ENCODE peak calls at places on chromosomes 2 and 18, in four cellular contexts. T is H1, V is K562, Q is HepG2. J is an unnamed sample.

GRCh38 chr2:46875226-46875899 is 40.2 kb downstream of the MCFD2 start:
- DNase-seq in T (no peak), Q (no peak), V (no peak), J (no peak)

GRCh38 chr18:24831871-24832665 is 371.6 kb downstream of the HRH4 start:
- DNase-seq in V (no peak), Q (no peak), T (no peak), J (no peak)

GRCh38 chr18:13217971-13218375 is 587 bp upstream of the LDLRAD4 start:
- DNase-seq in Q (no peak), V (no peak), T (peak), J (no peak)

GRCh38 chr2:117686699-117687098 is 127.8 kb upstream of the DDX18 start:
- DNase-seq in V (no peak), Q (no peak), T (no peak), J (peak)

GRCh38 chr2:58834404-58834803 is 593.3 kb upstream of the FANCL start:
- DNase-seq in V (peak), Q (peak), T (peak), J (no peak)

GRCh38 chr18:68714356-68714706 is 577 bp downstream of the TMX3 start:
- DNase-seq in Q (peak), T (peak), V (peak), J (no peak)

GRCh38 chr2:4930704-4931103 is 761.5 kb upstream of the SOX11 start:
- DNase-seq in T (no peak), V (no peak), Q (no peak), J (no peak)

GRCh38 chr2:62284471-62284870 is 88.6 kb downstream of the B3GNT2 start:
- DNase-seq in T (no peak), Q (no peak), V (no peak), J (no peak)

GRCh38 chr18:50527636-50528307 is 32.1 kb upstream of the MAPK4 start:
- DNase-seq in V (no peak), T (no peak), Q (no peak), J (no peak)

GRCh38 chr18:61326407-61326806 is 6.8 kb upstream of the CDH20 start:
- DNase-seq in Q (no peak), T (no peak), V (no peak), J (no peak)

GRCh38 chr2:128026422-128027277 is 1.2 kb downstream of the SAP130 start:
- DNase-seq in V (no peak), T (no peak), Q (no peak), J (no peak)

GRCh38 chr2:215966274-215966673 is 47.1 kb downstream of the MREG start:
- DNase-seq in Q (no peak), T (no peak), V (no peak), J (no peak)

GRCh38 chr2:36407403-36407802 is 51.8 kb downstream of the CRIM1 start:
- DNase-seq in T (no peak), V (no peak), Q (no peak), J (no peak)

GRCh38 chr2:45681675-45682074 is 30.2 kb downstream of the PRKCE start:
- DNase-seq in Q (peak), T (no peak), V (no peak), J (no peak)

GRCh38 chr2:113251118-113251517 is 27.6 kb downstream of the PAX8 start:
- DNase-seq in V (peak), Q (no peak), T (no peak), J (no peak)

GRCh38 chr18:45688834-45689233 is 35.1 kb upstream of the SLC14A1 start:
- DNase-seq in V (no peak), T (no peak), Q (no peak), J (no peak)

DNA sequence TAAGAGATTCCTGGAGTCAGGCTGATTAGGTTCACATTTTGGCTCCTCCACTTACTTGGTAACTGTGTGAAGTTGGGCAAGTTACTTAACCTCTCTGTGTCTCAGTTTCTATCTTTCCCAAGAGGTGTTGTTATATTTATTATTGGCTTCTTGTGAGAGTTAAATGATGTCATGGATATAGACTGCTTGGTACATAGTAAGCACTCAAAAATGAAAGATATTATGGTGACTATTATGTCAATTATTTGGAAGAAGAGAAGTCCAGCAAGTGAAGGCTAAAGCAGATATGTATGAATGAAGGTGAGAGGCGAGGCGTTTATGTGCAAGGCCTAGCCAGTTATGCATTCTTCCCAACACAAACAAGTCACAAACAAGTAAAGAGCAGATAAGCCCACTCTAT is 417.4 kb downstream of the TSN start:
- DNase-seq in V (no peak), Q (no peak), T (no peak), J (no peak)
- TF ChIP-seq BRCA1 in V (no peak), Q (no peak), T (no peak), J (no peak)

DNA sequence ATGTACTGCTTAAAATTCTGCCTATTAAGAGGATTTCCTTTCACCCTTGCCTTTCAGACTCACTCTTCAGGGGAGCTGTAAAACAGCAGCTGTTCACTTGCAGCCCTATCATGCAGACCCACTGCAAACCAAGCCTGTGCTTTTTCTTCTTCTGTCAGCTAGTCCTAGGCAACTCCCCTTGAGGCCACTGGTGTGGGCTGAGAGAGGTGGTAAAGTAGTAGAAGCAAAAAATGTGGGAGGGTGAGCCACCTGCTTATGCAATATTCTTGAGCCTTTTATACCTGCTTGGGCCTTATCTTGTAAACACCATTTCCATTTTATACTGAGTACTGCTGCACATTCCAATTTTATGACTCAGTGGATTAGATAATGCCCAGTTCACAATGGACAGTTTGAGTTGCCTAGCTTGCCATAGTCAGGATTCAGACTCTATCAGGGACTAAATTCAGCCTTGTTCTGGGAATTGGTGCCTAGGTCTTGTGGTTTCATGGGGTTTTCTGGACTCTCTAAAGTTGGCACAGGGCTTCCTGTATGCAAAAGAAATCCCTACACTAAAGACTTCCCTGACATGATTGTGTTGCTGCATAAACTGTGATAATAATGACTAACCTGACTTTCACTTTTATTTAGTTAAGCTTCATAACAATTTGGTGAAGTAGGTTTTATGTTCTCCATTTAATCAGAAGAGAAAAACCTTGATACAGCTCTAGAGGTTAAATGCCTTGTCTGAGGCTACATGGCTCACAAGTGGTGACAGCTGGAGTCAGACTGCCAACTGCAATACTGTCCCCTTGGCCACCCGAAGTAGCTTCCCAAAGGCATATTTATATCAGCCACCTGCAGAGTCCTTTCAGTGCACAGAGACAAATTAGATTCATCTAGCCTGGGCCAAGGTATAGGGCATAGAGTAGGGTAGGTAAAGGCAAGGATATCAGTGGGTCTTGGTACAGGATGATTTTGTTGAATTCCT is 47.4 kb upstream of the KDM3A start:
- DNase-seq in T (no peak), V (no peak), Q (no peak), J (no peak)
- TF ChIP-seq BRCA1 in T (no peak), V (no peak), Q (no peak), J (no peak)

DNA sequence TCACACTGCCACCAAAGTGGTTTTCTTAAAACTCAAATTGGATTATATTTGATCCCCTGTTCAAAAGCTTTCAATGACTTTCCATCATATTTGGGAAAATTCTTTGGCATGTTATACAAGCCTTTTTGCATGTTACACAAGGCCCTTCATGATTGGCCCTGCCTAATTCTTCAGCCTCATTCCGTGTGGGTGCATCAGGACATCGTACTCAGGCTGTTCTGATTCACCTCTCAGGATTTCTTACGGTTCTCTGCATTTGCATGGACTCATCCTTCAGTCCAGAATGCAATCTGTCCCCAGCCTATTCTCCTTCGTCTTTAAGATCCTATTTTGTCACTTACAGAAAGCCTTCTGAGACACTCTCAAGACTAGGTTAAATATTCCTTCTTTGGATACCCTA is 107.8 kb downstream of the LYPD1 start:
- DNase-seq in Q (no peak), V (no peak), T (no peak), J (no peak)
- TF ChIP-seq BRCA1 in Q (no peak), V (no peak), T (no peak), J (no peak)

DNA sequence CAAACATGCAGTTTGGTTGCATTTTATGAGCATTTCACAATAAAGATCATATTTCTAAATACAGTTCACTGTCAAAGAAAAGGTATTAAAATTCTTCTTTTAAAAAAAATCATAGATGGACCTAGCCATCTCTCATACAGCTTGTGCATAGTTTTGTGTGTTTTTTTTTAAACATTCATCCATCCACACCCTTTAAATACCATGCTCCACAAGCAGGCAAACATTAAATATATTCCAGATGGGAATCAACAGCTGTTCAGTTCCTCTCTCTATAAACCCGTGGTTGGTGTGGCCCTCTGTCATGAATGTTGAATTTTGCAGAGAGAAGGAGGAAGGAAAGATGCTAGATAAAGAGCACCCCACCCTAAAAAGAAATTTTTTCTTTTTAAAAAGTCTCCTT is 73.7 kb upstream of the LMAN1 start:
- DNase-seq in T (no peak), V (no peak), Q (no peak), J (no peak)
- TF ChIP-seq BRCA1 in T (no peak), V (no peak), Q (no peak), J (no peak)

GRCh38 chr2:242057379-242058040 is 188.0 kb downstream of the RTP5 start:
- DNase-seq in T (no peak), Q (no peak), V (no peak), J (no peak)

GRCh38 chr2:242056785-242057184 is 187.3 kb downstream of the RTP5 start:
- DNase-seq in V (no peak), T (peak), Q (no peak), J (no peak)

GRCh38 chr2:242054406-242054805 is 184.9 kb downstream of the RTP5 start:
- DNase-seq in Q (no peak), T (no peak), V (no peak), J (no peak)

GRCh38 chr2:242054881-242055801 is 185.6 kb downstream of the RTP5 start:
- DNase-seq in V (no peak), Q (no peak), T (peak), J (no peak)

GRCh38 chr2:242056026-242056425 is 186.5 kb downstream of the RTP5 start:
- DNase-seq in V (no peak), T (peak), Q (no peak), J (no peak)
- TF ChIP-seq BRCA1 in V (no peak), T (no peak), Q (no peak), J (no peak)

GRCh38 chr18:11657554-11657953 is 31.5 kb upstream of the GNAL start:
- DNase-seq in Q (no peak), T (no peak), V (no peak), J (no peak)
- TF ChIP-seq BRCA1 in Q (no peak), T (no peak), V (no peak), J (no peak)